ENCODE peak calls at places on chromosome 7, in four cellular contexts. C, H, Z and N are unnamed samples.

GRCh38 chr7:31204066-31204465 is 136.5 kb downstream of the NEUROD6 start:
- DNase-seq in C (no peak), H (no peak), Z (no peak), N (no peak)

GRCh38 chr7:219581-220150 is 27.3 kb downstream of the FAM20C start:
- DNase-seq in C (no peak), H (no peak), Z (no peak), N (no peak)

GRCh38 chr7:146902728-146903127 is 786.1 kb downstream of the CNTNAP2 start:
- DNase-seq in C (no peak), H (no peak), Z (no peak), N (no peak)

GRCh38 chr7:127251458-127252379 is 1.0 kb downstream of the GRM8 start:
- DNase-seq in C (no peak), H (peak), Z (no peak), N (no peak)

GRCh38 chr7:24959735-24960485 is 20.1 kb downstream of the OSBPL3 start:
- DNase-seq in C (no peak), H (no peak), Z (no peak), N (no peak)

GRCh38 chr7:46146454-46147255 is 225.6 kb upstream of the IGFBP3 start:
- DNase-seq in C (no peak), H (no peak), Z (peak), N (no peak)

GRCh38 chr7:81301815-81302214 is 383.0 kb upstream of the SEMA3C start:
- DNase-seq in C (no peak), H (no peak), Z (no peak), N (no peak)

GRCh38 chr7:98213874-98214810 is 2.9 kb downstream of the BHLHA15 start:
- DNase-seq in C (no peak), H (no peak), Z (peak), N (no peak)

GRCh38 chr7:144842377-144842851 is 6.6 kb upstream of the TPK1 start:
- DNase-seq in C (peak), H (no peak), Z (peak), N (no peak)

GRCh38 chr7:128032605-128033235 is 1.5 kb upstream of the LRRC4 start:
- DNase-seq in C (no peak), H (no peak), Z (no peak), N (peak)

GRCh38 chr7:46810986-46811385 is 770.9 kb downstream of the TNS3 start:
- DNase-seq in C (no peak), H (no peak), Z (no peak), N (no peak)

GRCh38 chr7:148337566-148337965 is 253.0 kb upstream of the C7orf33 start:
- DNase-seq in C (no peak), H (no peak), Z (no peak), N (no peak)
- H3K27ac ChIP-seq in C (no peak), H (no peak), Z (no peak), N (no peak)

DNA sequence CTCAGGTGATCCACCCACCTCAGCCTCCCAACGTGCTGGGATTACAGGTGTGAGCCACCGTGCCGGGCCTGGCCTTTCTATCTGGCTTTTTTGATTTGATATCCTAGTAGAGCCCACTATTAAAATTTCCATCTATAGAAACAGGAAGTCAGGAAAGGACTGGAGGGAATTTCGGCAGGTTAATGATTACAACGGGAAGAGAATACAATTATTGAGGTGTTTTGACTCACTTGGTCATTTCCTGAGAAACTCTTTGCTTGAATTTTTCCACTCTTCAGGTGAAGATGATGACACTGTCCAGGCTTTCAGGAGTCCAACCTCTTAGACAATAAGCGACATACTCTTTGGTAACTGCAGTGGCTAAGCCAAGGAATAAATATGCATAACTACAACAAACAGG is 1.1 kb upstream of the MKLN1 start:
- DNase-seq in C (no peak), H (no peak), Z (no peak), N (no peak)
- H3K27ac ChIP-seq in C (no peak), H (no peak), Z (no peak), N (peak)

GRCh38 chr7:135509589-135509838 is 388 bp downstream of the CNOT4 start:
- DNase-seq in C (no peak), H (no peak), Z (no peak), N (no peak)

GRCh38 chr7:135509839-135510602 is at the start of gene CNOT4:
- DNase-seq in C (peak), H (peak), Z (peak), N (peak)

GRCh38 chr7:135512135-135512887 is 2.4 kb upstream of the CNOT4 start:
- DNase-seq in C (no peak), H (peak), Z (no peak), N (no peak)

GRCh38 chr7:135508853-135509588 is 881 bp downstream of the CNOT4 start:
- DNase-seq in C (no peak), H (peak), Z (no peak), N (peak)

DNA sequence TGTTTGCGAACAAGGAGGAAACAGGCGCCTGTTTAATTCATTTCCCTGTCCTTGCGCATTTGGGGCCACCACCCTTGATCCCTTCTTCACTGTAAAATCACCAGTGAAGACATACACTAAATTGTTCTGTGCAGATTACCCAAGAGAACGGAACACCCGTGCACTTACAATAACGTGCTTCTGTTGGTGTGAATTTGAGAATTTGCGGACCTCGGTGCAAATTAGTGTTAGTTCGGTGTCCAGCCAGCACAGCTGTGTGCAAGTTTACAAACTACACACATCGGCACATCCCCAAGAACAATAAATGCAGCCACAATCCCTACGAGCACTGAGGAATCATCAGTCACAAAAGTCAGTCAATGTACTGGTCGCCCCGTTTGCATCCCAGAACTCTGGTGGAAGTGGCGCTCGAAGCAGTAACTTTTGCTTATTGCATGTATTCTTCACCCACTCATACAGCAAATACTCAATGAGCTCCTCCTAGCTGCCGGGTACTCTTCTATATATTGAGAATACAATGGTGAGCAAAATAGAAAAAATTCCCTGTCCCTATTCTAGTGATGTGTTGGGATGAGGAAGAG is 791 bp upstream of the CNOT4 start:
- DNase-seq in C (no peak), H (peak), Z (no peak), N (no peak)
- H3K27ac ChIP-seq in C (peak), H (peak), Z (no peak), N (peak)

DNA sequence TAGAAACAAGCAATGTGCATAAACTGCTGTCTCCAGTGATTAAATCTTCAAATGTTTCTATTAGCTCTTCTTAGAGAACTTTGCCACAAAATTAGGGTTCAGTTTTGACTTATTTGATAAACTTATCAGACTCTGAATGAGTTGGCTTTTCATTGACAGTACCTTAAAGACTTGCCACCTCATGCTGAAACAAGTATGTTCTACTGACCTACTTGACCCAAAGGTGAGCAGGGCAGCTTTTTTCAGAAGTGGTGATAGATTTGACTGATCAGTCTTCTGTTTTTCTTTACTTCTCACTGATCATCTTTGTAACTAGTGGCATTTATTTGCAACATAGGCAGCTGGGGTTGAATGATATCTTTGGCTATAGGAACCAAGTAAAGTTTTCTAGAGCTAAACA is 7.8 kb downstream of the ZNF277 start:
- DNase-seq in C (no peak), H (no peak), Z (no peak), N (no peak)
- H3K27ac ChIP-seq in C (no peak), H (no peak), Z (no peak), N (no peak)

GRCh38 chr7:101109368-101109767 is 17.5 kb upstream of the SERPINE1 start:
- DNase-seq in C (no peak), H (no peak), Z (no peak), N (no peak)

GRCh38 chr7:101113860-101114259 is 13.0 kb upstream of the SERPINE1 start:
- DNase-seq in C (no peak), H (no peak), Z (no peak), N (no peak)

GRCh38 chr7:101114492-101114891 is 12.4 kb upstream of the SERPINE1 start:
- DNase-seq in C (no peak), H (no peak), Z (no peak), N (no peak)

GRCh38 chr7:101111261-101111660 is 15.6 kb upstream of the SERPINE1 start:
- DNase-seq in C (no peak), H (no peak), Z (no peak), N (no peak)

GRCh38 chr7:101112233-101112632 is 14.7 kb upstream of the SERPINE1 start:
- DNase-seq in C (no peak), H (no peak), Z (no peak), N (no peak)
- H3K27ac ChIP-seq in C (peak), H (no peak), Z (no peak), N (no peak)

DNA sequence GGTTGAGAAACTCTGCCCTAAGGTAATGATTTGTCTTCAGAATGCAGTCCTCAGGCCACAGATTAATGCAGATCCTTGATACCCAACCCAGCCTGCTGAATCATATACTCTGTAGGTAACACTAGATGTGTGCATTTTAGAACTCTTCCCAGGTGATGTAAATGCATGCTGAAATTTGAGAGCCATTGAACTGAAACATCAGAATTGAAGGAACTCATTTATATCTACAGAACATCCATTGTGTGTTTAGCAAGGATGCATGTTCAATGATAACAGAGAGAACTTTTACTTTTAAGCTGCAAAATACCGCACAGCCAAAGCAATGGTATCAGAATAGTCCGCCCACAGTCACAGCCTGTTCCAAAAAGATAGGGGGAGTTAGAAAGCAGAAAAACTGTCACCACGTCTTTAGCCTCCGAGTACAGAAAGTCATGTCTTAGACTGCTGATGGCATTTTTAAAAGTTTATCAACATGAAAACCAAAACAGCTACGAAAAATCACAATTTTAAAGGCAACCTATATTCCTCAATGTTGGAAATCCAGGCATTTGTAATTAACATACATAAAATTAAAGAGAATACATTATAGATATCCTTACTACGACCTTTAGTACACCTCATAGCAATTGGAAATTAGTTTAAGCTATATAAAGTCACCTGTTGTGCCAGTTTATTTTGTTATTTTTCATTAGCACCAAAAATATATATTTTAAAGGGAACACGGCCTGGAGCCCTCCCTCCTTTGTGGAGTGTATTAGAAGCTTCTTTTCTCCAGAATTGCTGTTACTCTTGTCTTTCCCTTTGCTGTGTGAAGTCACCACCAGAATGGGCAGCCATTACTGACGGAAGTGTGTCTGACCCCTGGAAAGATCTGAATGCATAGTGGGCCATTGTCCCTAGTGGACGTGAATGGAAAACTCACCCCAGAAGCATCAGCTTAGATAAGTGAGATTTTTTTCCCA is 65.8 kb upstream of the PRKAR2B start:
- DNase-seq in C (no peak), H (no peak), Z (no peak), N (no peak)
- H3K27ac ChIP-seq in C (no peak), H (no peak), Z (no peak), N (no peak)